ENCODE peak calls at places on chromosomes 6 and 20, in four cellular contexts. D is HepG2, G is GM12878, Y is K562. A is an unnamed sample.

GRCh38 chr20:5197847-5198650 is 71.2 kb downstream of the CDS2 start:
- DNase-seq in G (no peak), Y (no peak), D (no peak), A (no peak)

GRCh38 chr20:38920411-38920810 is 5.8 kb upstream of the FAM83D start:
- DNase-seq in Y (no peak), D (no peak), G (no peak), A (no peak)

GRCh38 chr20:54398814-54399213 is 76.6 kb upstream of the DOK5 start:
- DNase-seq in D (no peak), G (no peak), Y (no peak), A (no peak)

GRCh38 chr6:50007821-50008220 is 14.0 kb downstream of the DEFB110 start:
- DNase-seq in D (no peak), Y (no peak), G (no peak), A (no peak)

GRCh38 chr6:132798820-132799538 is 542 bp upstream of the SLC18B1 start:
- DNase-seq in G (peak; percentile 63), Y (peak; percentile 74), D (peak; percentile 83), A (peak; percentile 76)

GRCh38 chr20:16760431-16761304 is 12.5 kb downstream of the OTOR start:
- DNase-seq in D (no peak), Y (no peak), G (no peak), A (no peak)

GRCh38 chr20:62739581-62740285 is 31.1 kb downstream of the NTSR1 start:
- DNase-seq in D (no peak), G (no peak), Y (no peak), A (no peak)

GRCh38 chr6:4808396-4808795 is 32.2 kb downstream of the CDYL start:
- DNase-seq in G (no peak), D (no peak), Y (no peak), A (no peak)

GRCh38 chr6:62371840-62372239 is 85.8 kb upstream of the KHDRBS2 start:
- DNase-seq in D (no peak), Y (no peak), G (no peak), A (no peak)

GRCh38 chr20:25015986-25016385 is 23.4 kb upstream of the APMAP start:
- DNase-seq in D (no peak), Y (no peak), G (no peak), A (no peak)

GRCh38 chr6:129893513-129894098 is 32.5 kb upstream of the TMEM244 start:
- DNase-seq in G (no peak), D (no peak), Y (no peak), A (peak; percentile 11)

GRCh38 chr6:134675110-134676038 is 274.5 kb downstream of the ALDH8A1 start:
- DNase-seq in G (no peak), D (no peak), Y (no peak), A (no peak)
- TF ChIP-seq EP300 in G (no peak), D (no peak), Y (no peak), A (no peak)

GRCh38 chr6:1554881-1555569 is 54.7 kb upstream of the FOXC1 start:
- DNase-seq in D (no peak), Y (peak; percentile 23), G (no peak), A (peak; percentile 70)
- TF ChIP-seq MYC in D (no peak), Y (no peak), G (no peak), A (no peak)

DNA sequence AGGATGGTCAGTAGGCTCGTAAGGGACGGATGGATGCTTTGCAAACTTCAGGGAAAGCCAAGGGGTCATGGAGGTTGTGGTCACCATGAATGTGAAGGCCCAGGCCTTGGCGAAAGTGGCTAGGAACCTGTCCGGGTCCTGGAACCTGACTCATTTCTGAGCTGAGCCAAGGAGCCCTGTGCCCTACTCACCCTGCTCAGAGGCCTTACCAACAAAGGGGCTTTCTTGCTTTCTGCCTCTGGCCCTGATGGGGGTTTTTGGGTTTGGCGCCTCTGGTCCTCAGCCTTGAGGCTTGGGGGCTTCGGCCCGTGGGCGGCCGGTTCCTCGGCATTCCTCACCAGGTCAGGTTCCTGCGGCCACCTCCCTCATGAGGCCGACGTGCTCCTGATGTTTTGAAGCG is 155.1 kb downstream of the DTNBP1 start:
- DNase-seq in Y (no peak), D (no peak), G (no peak), A (no peak)
- TF ChIP-seq KDM1A in Y (no peak), D (no peak), G (no peak), A (no peak)

GRCh38 chr20:35771689-35772562 is at the start of gene PHF20:
- DNase-seq in D (peak; percentile 93), Y (peak; percentile 98), G (peak; percentile 87), A (peak; percentile 99)
- TF ChIP-seq EP300 in D (no peak), Y (no peak), G (peak; percentile 16), A (no peak)

DNA sequence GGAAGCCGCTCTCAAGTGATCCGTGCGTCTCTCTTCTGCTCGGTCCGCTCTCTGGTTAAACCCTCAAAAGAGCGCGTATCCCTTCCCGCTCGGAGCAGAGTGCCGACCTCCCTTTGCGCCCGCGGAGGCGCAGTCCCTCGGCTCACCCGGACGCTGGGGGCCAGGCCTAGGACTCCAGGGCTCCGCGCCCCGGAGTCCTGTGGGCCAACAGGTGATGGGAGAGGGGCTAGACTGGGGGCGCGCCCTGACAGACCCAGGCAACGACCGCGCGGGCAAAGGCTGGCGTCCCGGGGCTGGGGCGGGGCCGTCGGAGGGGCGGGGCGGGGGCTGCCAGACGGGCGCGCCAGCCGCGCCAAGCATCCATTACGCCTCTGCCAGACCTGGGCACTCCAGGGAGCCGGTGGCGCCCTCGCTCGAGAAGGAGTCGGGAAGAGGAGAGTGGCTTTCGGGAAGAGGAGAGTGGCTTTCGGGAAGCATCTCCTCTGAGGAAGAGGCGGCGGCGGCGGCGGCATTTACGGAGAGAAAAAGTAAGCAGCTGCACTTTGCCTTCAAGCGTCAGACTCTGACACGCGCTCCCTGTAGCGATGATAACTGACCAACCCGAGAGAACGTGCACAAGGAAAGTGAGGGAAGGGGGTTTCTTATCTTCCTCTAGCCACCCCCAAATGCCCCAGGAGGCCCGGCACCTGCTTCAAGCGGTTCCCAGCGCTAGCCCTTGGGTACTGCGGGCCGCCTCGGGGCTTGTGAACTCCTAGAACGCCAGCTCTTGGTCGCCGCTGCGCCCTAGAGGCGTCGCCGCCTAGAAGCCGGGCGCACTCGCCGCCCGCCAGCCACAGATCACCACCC is 2.6 kb downstream of the EPHA7 start:
- DNase-seq in G (no peak), Y (no peak), D (no peak), A (peak; percentile 3)
- TF ChIP-seq MYC in G (no peak), Y (no peak), D (no peak), A (no peak)

DNA sequence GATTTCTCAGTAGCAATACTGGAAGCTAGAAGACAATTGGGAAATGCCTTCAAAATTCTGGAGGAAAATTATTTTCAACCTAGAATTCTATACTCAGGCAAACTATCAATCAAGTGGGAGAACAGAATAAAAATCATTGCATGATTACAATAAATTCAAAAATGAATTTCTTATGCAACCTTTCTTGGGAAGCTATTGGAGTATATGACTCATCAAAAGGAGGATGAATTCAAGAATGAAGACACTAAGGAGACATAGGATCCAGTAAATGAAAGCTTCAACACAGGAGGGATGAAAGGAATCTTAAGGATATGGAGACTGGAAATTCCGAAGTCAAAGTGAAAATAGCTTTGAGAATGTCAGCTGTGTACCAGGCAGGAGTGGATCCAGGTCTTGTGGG is 12.6 kb upstream of the UBR2 start:
- DNase-seq in D (no peak), G (no peak), Y (no peak), A (no peak)
- TF ChIP-seq KDM1A in D (no peak), G (no peak), Y (no peak), A (no peak)

GRCh38 chr6:37275350-37275749 is 17.4 kb upstream of the TMEM217 start:
- DNase-seq in G (no peak), Y (no peak), D (no peak), A (no peak)
- TF ChIP-seq EP300 in G (no peak), Y (no peak), D (no peak), A (no peak)

GRCh38 chr20:10761232-10761631 is 87.4 kb upstream of the JAG1 start:
- DNase-seq in Y (no peak), D (peak; percentile 41), G (no peak), A (no peak)
- TF ChIP-seq MYC in Y (no peak), D (no peak), G (no peak), A (no peak)

DNA sequence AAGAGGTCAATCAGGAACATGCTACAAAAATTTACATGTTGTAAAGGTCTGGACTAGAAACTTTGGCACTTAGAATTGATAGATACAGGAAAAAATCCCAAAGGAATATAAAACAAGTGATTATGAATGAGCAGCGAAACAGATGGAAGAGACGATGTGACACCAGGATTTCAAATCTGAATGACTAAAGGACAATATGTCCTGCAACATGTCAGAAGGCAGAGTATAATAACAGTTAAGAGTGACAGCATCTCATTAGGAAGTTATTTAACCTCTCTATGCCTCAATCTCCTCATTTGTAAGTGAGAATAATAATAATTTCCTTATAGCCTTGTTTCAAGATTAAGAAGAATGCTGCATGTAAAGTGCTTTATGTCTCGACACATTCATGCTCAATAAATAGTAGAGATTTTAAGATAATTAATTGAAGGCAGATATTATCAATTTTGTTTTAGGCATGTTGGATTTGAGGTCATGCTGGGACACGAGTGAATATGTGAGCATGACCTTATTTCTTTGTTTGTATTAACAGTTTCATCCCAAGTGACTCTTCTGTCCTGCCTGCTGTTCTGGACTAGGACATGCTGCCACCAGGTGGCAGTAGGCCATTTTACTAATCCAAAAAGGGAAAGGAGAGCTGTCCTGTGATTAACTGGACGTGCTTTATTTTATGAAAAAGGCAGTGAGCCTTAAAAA is 50.1 kb downstream of the FRK start:
- DNase-seq in Y (peak; percentile 48), G (no peak), D (peak; percentile 75), A (peak; percentile 69)
- TF ChIP-seq KDM1A in Y (no peak), G (no peak), D (no peak), A (no peak)